ENCODE peak calls at places on chromosomes 13 and 19, in four cellular contexts. W is upper lobe of left lung, G is GM12878, Y is HepG2. L is an unnamed sample. For H3K4me1 and H3K27me3, the result is how much of the 10 kb centered on the place peaks cover.

GRCh38 chr19:53908106-53908932 is 759 bp upstream of the CACNG7 start:
- ATAC-seq in W (peak), G (no peak), Y (peak), L (peak)

GRCh38 chr13:106819413-106820180 is 251.7 kb upstream of the ARGLU1 start:
- ATAC-seq in W (no peak), G (no peak), Y (no peak), L (no peak)

GRCh38 chr13:45367358-45367757 is 26.4 kb upstream of the TPT1 start:
- ATAC-seq in W (peak), G (peak), Y (peak), L (no peak)

GRCh38 chr13:93797463-93797862 is 570.9 kb downstream of the GPC6 start:
- ATAC-seq in W (no peak), G (peak), Y (no peak), L (no peak)

GRCh38 chr19:39679791-39680168 is 24.1 kb downstream of the LGALS16 start:
- ATAC-seq in W (no peak), G (peak), Y (no peak), L (no peak)

GRCh38 chr19:19561946-19562664 is 24.0 kb downstream of the CILP2 start:
- ATAC-seq in W (no peak), G (no peak), Y (no peak), L (no peak)

GRCh38 chr13:109776575-109776974 is 9.8 kb downstream of the IRS2 start:
- ATAC-seq in W (no peak), G (peak), Y (no peak), L (no peak)

GRCh38 chr19:41323430-41324125 is 13.6 kb downstream of the CCDC97 start:
- ATAC-seq in W (peak), G (no peak), Y (peak), L (peak)

GRCh38 chr19:16588089-16588823 is 16.0 kb upstream of the SLC35E1 start:
- ATAC-seq in W (peak), G (peak), Y (no peak), L (peak)

GRCh38 chr19:5369962-5370367 is 29.4 kb upstream of the PTPRS start:
- ATAC-seq in W (peak), G (peak), Y (peak), L (no peak)

GRCh38 chr19:33895366-33895765 is 98.7 kb downstream of the KCTD15 start:
- ATAC-seq in W (no peak), G (no peak), Y (no peak), L (no peak)

GRCh38 chr13:49253997-49254396 is 6.3 kb downstream of the CDADC1 start:
- ATAC-seq in W (no peak), G (no peak), Y (no peak), L (no peak)

GRCh38 chr13:91346848-91347211 is 657 bp upstream of the MIR17HG start:
- ATAC-seq in W (no peak), G (peak), Y (peak), L (no peak)

GRCh38 chr13:34701919-34702318 is 240.2 kb upstream of the NBEA start:
- ATAC-seq in W (no peak), G (no peak), Y (no peak), L (no peak)

GRCh38 chr19:33248104-33248503 is 22.5 kb upstream of the SLC7A10 start:
- ATAC-seq in W (no peak), G (no peak), Y (peak), L (no peak)

GRCh38 chr19:16702123-16702522 is 17.5 kb upstream of the NWD1 start:
- ATAC-seq in W (peak), G (no peak), Y (no peak), L (peak)

GRCh38 chr19:39539165-39539518 is 819 bp downstream of the EID2 start:
- ATAC-seq in W (no peak), G (no peak), Y (no peak), L (no peak)

GRCh38 chr13:39879286-39880035 is 224.0 kb downstream of the COG6 start:
- ATAC-seq in W (no peak), G (no peak), Y (no peak), L (peak)

GRCh38 chr13:20429682-20430081 is 96.0 kb downstream of the CRYL1 start:
- ATAC-seq in W (no peak), G (no peak), Y (no peak), L (no peak)

GRCh38 chr19:6988257-6988656 is 33.0 kb downstream of the MBD3L2B start:
- ATAC-seq in W (no peak), G (peak), Y (no peak), L (no peak)

GRCh38 chr13:26502826-26503225 is 54.7 kb upstream of the WASF3 start:
- ATAC-seq in W (peak), G (peak), Y (peak), L (peak)

GRCh38 chr19:53906211-53907192 is 2.6 kb upstream of the CACNG7 start:
- ATAC-seq in W (peak), G (no peak), Y (peak), L (no peak)

GRCh38 chr19:38537071-38537847 is 80.5 kb downstream of the MAP4K1 start:
- ATAC-seq in W (no peak), G (no peak), Y (no peak), L (no peak)

GRCh38 chr13:80168089-80168850 is 172.7 kb downstream of the SPRY2 start:
- ATAC-seq in W (peak), G (peak), Y (no peak), L (no peak)

GRCh38 chr13:86355301-86355700 is 556.1 kb upstream of the SLITRK6 start:
- ATAC-seq in W (no peak), G (no peak), Y (no peak), L (no peak)

GRCh38 chr19:1599460-1599846 is 5.8 kb downstream of the UQCR11 start:
- ATAC-seq in W (no peak), G (no peak), Y (no peak), L (no peak)
- H3K4me1 ChIP-seq in W (under half), G (under half), Y (under half), L (under half)

GRCh38 chr19:1354496-1355257 is 29.0 kb upstream of the NDUFS7 start:
- ATAC-seq in W (peak), G (peak), Y (peak), L (peak)
- TF ChIP-seq EP300 in W (no peak), G (peak), Y (peak), L (no peak)

DNA sequence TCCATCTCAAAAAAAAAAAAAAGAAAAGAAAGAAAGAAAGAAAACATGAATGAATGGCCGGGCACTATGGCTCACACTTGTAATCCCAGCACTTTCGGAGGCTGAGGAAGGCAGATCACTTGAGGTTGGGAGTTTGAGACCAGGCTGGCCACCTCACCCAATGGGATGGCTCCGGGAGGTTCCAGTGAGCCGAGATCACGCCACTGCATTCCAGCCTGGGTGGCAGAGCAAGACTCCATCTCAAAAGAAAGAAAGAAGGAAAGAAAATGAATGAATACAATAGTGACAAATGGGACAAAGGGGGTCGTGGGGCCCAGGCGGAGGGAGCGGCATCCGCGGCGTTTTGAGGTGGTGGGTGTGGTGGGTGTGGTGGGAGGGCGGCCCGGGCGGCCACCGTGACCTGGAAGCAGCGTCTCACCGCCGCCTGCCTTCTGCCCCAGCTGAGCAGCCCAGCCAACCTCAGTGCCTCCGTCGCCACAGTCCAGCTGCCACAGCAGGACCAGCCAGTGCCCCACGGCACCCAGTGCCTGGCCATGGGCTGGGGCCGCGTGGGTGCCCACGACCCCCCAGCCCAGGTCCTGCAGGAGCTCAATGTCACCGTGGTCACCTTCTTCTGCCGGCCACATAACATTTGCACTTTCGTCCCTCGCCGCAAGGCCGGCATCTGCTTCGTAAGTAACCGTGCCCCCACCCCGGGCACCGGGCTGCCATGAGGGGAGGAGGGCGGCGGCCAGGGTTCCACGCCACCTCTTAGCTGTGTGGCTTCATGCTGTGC is 5.1 kb downstream of the PRTN3 start:
- ATAC-seq in W (no peak), G (no peak), Y (no peak), L (no peak)
- H3K27me3 ChIP-seq in W (under half), G (under half), Y (under half), L (half or more)

GRCh38 chr19:18284710-18285430 is 3.4 kb upstream of the JUND start:
- ATAC-seq in W (no peak), G (no peak), Y (peak), L (no peak)

GRCh38 chr19:18289471-18290066 is 8.1 kb upstream of the JUND start:
- ATAC-seq in W (no peak), G (no peak), Y (no peak), L (no peak)

GRCh38 chr19:18290250-18291018 is 9.0 kb upstream of the JUND start:
- ATAC-seq in W (no peak), G (peak), Y (no peak), L (no peak)

GRCh38 chr19:18287836-18288772 is 6.7 kb upstream of the JUND start:
- ATAC-seq in W (no peak), G (no peak), Y (no peak), L (no peak)

GRCh38 chr19:18286973-18287635 is 5.7 kb upstream of the JUND start:
- ATAC-seq in W (no peak), G (no peak), Y (no peak), L (no peak)
- H3K4me1 ChIP-seq in W (under half), G (under half), Y (half or more), L (under half)

GRCh38 chr13:33542309-33543088 is 256.9 kb upstream of the STARD13 start:
- ATAC-seq in W (peak), G (peak), Y (peak), L (peak)
- TF ChIP-seq EP300 in W (peak), G (no peak), Y (peak), L (peak)

GRCh38 chr13:112974125-112974524 is 5.1 kb downstream of the MCF2L start:
- ATAC-seq in W (no peak), G (no peak), Y (no peak), L (no peak)
- H3K27me3 ChIP-seq in W (under half), G (under half), Y (under half), L (under half)

GRCh38 chr13:99281811-99282263 is 23.7 kb upstream of the GPR18 start:
- ATAC-seq in W (peak), G (peak), Y (no peak), L (peak)
- H3K4me1 ChIP-seq in W (under half), G (half or more), Y (under half), L (under half)

GRCh38 chr19:2477141-2477710 is 1.3 kb downstream of the GADD45B start:
- ATAC-seq in W (no peak), G (peak), Y (peak), L (no peak)

GRCh38 chr19:2476451-2477140 is 669 bp downstream of the GADD45B start:
- ATAC-seq in W (peak), G (peak), Y (peak), L (peak)

GRCh38 chr19:2475702-2476450 is at the start of gene GADD45B:
- ATAC-seq in W (peak), G (peak), Y (peak), L (peak)

GRCh38 chr19:2475018-2475701 is 767 bp upstream of the GADD45B start:
- ATAC-seq in W (peak), G (peak), Y (peak), L (peak)

DNA sequence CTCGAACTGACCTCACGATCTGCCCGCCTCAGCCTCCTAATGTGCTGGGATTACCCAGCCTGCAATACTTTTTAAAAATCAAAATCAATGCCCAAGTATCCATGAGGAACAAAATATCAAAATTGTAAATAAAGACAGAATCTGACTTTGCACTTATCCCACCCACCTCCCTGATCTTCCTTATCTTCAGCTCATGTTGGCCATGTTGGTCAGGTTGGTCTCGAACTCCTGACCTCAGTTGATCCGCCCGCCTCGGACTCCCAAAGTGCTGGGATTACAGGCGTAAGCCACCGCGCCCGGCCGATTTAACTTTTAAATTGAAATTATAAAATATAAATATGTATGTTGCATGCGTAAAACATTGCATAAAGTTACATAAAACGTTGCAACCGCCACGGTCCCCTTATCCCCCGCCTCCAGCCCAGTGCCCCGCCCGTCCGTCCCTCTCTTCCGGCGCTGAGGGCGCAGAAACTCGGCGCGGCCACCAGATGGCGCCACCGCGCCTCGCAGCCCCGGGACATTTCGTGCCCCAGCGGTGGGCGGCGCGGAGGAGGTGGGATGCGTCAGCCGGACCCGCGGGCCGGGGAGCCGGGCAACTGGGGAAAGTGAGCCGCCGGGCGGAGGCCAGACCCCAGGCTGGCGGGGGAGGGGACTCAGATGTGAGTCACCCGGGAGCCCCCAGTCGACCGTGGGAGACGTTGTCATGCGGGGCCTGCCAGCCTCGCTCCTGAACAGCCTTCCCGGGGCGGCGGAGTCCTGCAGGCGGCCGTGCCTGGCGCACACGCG is 1.5 kb upstream of the GADD45B start:
- ATAC-seq in W (peak), G (peak), Y (peak), L (peak)
- TF ChIP-seq EP300 in W (peak), G (peak), Y (no peak), L (no peak)

GRCh38 chr13:95025116-95025515 is 276.1 kb downstream of the ABCC4 start:
- ATAC-seq in W (no peak), G (no peak), Y (no peak), L (no peak)

GRCh38 chr13:95020298-95020987 is 280.8 kb downstream of the ABCC4 start:
- ATAC-seq in W (no peak), G (no peak), Y (no peak), L (no peak)

GRCh38 chr13:95023405-95023804 is 277.8 kb downstream of the ABCC4 start:
- ATAC-seq in W (no peak), G (no peak), Y (no peak), L (no peak)

DNA sequence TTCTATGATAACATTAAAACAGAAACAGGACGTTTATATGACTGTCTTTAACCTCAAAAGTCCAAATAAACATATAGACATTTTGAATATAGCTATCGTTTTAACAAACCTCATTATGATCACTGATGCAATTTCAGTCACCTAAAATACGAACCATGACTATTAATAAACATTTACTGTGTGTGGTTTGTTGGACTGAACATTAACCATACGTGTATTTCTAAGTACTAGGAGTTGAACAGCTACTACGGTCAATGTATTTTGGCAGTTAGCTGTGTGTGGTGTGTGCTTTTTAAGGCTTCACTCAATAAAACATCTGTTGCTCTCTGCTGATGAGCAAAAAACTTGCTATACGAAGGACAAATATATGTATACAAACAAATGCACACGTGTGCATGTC is 281.4 kb downstream of the ABCC4 start:
- ATAC-seq in W (no peak), G (no peak), Y (no peak), L (no peak)
- H3K27me3 ChIP-seq in W (under half), G (under half), Y (under half), L (under half)

L was measured in gastroesophageal sphincter.